ENCODE peak calls at places on chromosomes 16 and 17, in seven cellular contexts. C, S, G, X, A, I and O are unnamed samples.

GRCh38 chr17:35896011-35896587 is 15.9 kb upstream of the CCL5 start:
- DNase-seq in C (no peak), S (no peak), G (no peak), X (no peak), A (no peak), I (no peak), O (no peak)

GRCh38 chr17:74545456-74546230 is at the start of gene CD300C:
- DNase-seq in C (no peak), S (no peak), G (no peak), X (no peak), A (no peak), I (no peak), O (no peak)

GRCh38 chr17:68057531-68057952 is 22.0 kb downstream of the KPNA2 start:
- DNase-seq in C (no peak), S (no peak), G (peak), X (peak), A (no peak), I (no peak), O (no peak)

GRCh38 chr16:14302031-14302398 is 230.9 kb downstream of the MRTFB start:
- DNase-seq in C (no peak), S (peak), G (peak), X (peak), A (peak), I (no peak), O (peak)

GRCh38 chr17:8345052-8345690 is 5.5 kb downstream of the ODF4 start:
- DNase-seq in C (no peak), S (no peak), G (no peak), X (no peak), A (no peak), I (no peak), O (no peak)

GRCh38 chr17:17243163-17243562 is 6.2 kb upstream of the FLCN start:
- DNase-seq in C (no peak), S (no peak), G (no peak), X (no peak), A (no peak), I (no peak), O (no peak)

GRCh38 chr17:43434902-43435319 is 36.1 kb downstream of the ARL4D start:
- DNase-seq in C (no peak), S (no peak), G (no peak), X (no peak), A (no peak), I (no peak), O (no peak)

GRCh38 chr16:22300427-22301071 is 3.3 kb downstream of the POLR3E start:
- DNase-seq in C (no peak), S (no peak), G (peak), X (peak), A (peak), I (no peak), O (no peak)

GRCh38 chr16:3770530-3770929 is 53.2 kb upstream of the TRAP1 start:
- DNase-seq in C (no peak), S (no peak), G (no peak), X (no peak), A (no peak), I (no peak), O (no peak)

GRCh38 chr17:47792457-47792856 is 29.1 kb downstream of the OSBPL7 start:
- DNase-seq in C (no peak), S (no peak), G (no peak), X (no peak), A (no peak), I (no peak), O (no peak)

GRCh38 chr17:47792979-47793378 is 28.6 kb downstream of the OSBPL7 start:
- DNase-seq in C (no peak), S (no peak), G (no peak), X (no peak), A (no peak), I (no peak), O (no peak)

GRCh38 chr17:47785538-47786123 is 36.0 kb downstream of the OSBPL7 start:
- DNase-seq in C (no peak), S (no peak), G (peak), X (no peak), A (peak), I (no peak), O (no peak)

GRCh38 chr17:47791025-47791424 is 30.6 kb downstream of the OSBPL7 start:
- DNase-seq in C (no peak), S (no peak), G (no peak), X (no peak), A (no peak), I (no peak), O (no peak)

DNA sequence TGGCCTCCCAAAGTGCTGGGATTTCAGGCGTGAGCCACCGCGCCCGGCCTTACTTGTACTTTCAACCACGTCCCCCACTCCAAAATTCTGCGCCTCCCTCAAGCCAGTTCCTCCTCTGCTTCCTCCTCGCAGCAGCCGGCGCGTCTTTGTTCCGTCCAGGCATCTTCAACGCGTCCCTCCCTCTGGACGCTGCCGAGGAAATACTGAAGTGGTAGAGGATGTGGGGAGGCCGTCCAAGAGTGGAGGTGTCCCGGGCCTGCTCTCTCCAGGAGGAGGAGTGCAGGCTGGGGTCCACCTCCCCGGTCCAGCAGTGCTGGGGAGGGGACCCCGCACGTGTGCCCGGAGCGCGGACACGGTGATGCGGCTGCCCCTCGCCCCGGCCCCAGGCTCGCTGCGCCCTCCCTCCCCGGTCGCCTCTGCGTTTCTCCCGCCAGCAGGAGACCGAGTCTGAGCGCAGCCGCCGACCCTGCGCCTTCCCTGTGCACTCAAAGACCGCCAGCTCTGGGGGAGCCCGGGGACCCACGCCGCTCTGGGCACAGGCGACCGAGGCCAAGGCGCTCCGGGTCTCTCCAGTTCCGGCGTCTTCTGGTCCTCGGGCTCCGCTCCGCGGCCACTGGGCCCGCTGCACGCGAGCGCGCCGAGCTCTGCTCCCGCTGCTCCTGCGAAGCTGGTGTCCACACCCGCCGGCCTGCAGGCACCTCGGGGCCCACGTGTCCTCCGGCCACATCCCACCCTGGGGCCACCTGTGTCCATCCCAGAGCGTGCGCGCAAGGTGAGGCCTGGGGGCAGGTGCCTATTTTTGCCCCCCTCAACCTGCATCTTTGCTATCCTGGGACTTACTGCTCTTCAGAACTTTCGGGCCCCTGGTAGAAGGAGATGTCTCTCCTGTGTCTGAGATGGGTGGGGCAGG is 31.7 kb downstream of the OSBPL7 start:
- DNase-seq in C (peak), S (no peak), G (peak), X (peak), A (no peak), I (no peak), O (no peak)
- TF ChIP-seq TAF1 in C (peak), S (no peak), G (no peak), X (no peak), A (no peak), I (no peak), O (no peak)

GRCh38 chr16:17836868-17837602 is 366.3 kb upstream of the XYLT1 start:
- DNase-seq in C (peak), S (no peak), G (peak), X (no peak), A (peak), I (no peak), O (no peak)
- TF ChIP-seq POLR2AphosphoS5 in C (no peak), S (no peak), G (no peak), X (peak), A (no peak), I (no peak), O (no peak)

GRCh38 chr16:88912556-88912955 is 46.1 kb upstream of the PABPN1L start:
- DNase-seq in C (no peak), S (no peak), G (no peak), X (no peak), A (no peak), I (no peak), O (no peak)

GRCh38 chr16:88914750-88915368 is 48.4 kb upstream of the PABPN1L start:
- DNase-seq in C (no peak), S (no peak), G (no peak), X (no peak), A (no peak), I (no peak), O (no peak)

GRCh38 chr16:88913870-88914269 is 47.4 kb upstream of the PABPN1L start:
- DNase-seq in C (no peak), S (no peak), G (no peak), X (no peak), A (no peak), I (no peak), O (no peak)

GRCh38 chr16:88911946-88912310 is 45.5 kb upstream of the PABPN1L start:
- DNase-seq in C (no peak), S (no peak), G (no peak), X (no peak), A (no peak), I (no peak), O (no peak)

DNA sequence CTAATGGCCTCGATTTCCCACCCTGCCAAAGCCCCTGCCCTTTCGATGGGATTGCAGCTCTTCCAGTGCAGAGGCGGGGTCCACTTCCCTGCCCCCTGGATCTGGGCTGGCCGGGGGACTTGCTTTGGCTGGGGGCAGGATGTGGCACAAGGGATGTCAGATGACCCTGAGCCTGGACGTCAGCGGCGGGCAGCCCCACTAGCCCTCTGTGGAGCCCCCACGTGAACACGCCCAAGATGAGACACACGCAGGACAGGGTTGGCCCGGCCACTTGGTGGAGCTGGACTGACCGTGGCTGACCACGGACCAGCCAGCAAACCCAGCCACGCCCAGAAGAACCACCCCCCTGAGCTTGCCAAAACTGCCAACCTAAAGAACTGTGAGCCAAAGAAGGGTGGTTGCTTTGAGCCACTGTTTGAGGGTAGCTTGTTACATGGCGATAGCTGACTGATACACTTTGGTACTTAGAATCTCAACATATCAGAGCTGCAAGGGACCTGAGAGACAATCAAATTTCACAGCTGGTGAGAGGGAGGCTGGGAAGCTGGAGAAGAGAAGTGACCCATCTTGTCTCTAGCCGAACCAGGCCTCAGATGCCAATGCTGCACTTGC is 46.6 kb upstream of the PABPN1L start:
- DNase-seq in C (no peak), S (no peak), G (no peak), X (no peak), A (no peak), I (no peak), O (no peak)
- TF ChIP-seq TAF1 in C (no peak), S (no peak), G (no peak), X (no peak), A (no peak), I (no peak), O (no peak)

GRCh38 chr17:12395733-12396354 is 269.8 kb upstream of the MYOCD start:
- DNase-seq in C (no peak), S (peak), G (peak), X (peak), A (peak), I (no peak), O (no peak)

GRCh38 chr17:12403881-12404398 is 261.8 kb upstream of the MYOCD start:
- DNase-seq in C (no peak), S (no peak), G (no peak), X (no peak), A (no peak), I (no peak), O (no peak)

GRCh38 chr17:12402963-12403622 is 262.6 kb upstream of the MYOCD start:
- DNase-seq in C (no peak), S (no peak), G (no peak), X (no peak), A (no peak), I (no peak), O (no peak)

DNA sequence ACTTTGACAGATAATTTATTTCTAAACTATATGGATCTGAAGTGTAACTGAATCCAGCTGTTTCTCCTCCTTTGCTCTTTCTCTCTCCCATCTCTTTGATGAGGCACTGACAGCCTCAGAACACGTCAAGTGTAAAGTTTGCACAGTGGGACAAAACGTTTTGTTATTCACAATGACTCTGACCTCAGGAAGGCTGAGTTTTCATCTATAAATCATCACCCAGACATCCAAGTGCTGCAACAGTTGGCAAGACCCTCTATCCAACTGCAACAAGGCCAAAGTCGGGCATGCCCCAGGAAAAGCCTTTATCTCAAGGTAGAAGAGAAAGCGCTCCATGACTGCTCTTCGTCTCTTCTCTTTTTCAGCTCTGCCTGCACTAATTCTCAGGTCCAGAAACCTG is 267.1 kb upstream of the MYOCD start:
- DNase-seq in C (no peak), S (no peak), G (no peak), X (no peak), A (no peak), I (no peak), O (no peak)
- TF ChIP-seq POLR2AphosphoS5 in C (no peak), S (no peak), G (no peak), X (no peak), A (no peak), I (no peak), O (no peak)

DNA sequence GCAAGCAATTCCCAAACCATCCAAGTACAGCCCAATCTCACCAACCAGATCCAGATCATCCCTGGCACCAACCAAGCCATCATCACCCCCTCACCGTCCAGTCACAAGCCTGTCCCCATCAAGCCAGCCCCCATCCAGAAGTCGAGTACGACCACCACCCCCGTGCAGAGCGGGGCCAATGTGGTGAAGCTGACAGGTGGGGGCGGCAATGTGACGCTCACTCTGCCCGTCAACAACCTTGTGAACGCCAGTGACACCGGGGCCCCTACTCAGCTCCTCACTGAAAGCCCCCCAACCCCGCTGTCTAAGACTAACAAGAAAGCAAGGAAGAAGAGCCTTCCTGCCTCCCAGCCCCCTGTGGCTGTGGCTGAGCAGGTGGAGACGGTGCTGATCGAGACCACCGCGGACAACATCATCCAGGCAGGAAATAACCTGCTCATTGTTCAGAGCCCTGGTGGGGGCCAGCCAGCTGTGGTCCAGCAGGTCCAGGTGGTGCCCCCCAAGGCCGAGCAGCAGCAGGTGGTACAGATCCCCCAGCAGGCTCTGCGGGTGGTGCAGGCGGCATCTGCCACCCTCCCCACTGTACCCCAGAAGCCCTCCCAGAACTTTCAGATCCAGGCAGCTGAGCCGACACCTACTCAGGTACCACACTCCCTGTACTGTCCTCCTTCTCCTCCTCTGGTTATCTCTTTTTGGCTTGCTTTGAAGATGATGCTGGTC is 20.6 kb downstream of the SP2 start:
- DNase-seq in C (no peak), S (no peak), G (no peak), X (no peak), A (no peak), I (no peak), O (no peak)
- TF ChIP-seq TAF1 in C (no peak), S (no peak), G (no peak), X (no peak), A (no peak), I (no peak), O (no peak)

DNA sequence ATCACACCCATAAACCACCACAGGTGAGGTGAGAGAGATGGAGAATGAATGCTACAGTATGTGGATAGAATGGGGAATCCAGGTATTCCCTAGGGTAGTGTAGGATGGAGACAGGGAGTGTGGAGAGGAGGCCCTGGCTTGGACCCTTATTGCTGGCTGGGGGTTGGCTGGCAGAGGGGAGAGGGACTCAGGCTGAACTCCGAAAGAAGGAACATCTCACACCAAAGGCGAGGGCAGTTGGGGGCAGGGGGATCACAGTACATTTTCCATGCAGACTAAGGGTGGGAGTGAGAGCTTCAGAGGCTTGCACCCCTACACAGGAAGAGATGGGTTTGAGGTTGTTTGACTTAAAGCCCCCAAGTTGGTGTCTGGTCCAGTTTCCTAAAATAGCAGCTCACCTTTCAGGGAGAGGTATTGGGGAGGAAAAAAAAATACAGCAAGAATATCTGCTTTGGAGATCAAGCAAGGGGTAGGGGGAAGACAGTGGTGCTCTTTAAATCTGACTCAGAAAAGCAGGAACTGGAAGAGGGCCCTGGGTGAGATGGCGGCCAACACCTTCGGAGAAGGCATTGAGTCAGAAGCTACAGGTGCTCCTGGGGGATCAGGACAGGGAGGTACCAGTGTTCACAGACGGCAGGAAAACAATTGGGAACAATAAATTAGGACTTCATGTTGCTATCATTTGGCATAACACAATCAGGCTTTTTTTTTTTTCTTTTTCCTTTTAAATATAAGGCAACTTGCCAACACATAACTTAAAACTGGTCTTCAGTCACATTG is 12.4 kb downstream of the TRAF4 start:
- DNase-seq in C (no peak), S (no peak), G (no peak), X (no peak), A (no peak), I (no peak), O (no peak)
- TF ChIP-seq POLR2AphosphoS5 in C (peak), S (no peak), G (no peak), X (no peak), A (no peak), I (no peak), O (no peak)

GRCh38 chr17:70355185-70355584 is 185.9 kb downstream of the KCNJ2 start:
- DNase-seq in C (no peak), S (no peak), G (no peak), X (no peak), A (no peak), I (no peak), O (no peak)
- TF ChIP-seq TAF1 in C (no peak), S (no peak), G (no peak), X (no peak), A (no peak), I (no peak), O (no peak)

GRCh38 chr17:5864910-5865657 is 205.1 kb upstream of the WSCD1 start:
- DNase-seq in C (no peak), S (no peak), G (no peak), X (no peak), A (no peak), I (no peak), O (no peak)
- TF ChIP-seq POLR2AphosphoS5 in C (no peak), S (no peak), G (no peak), X (no peak), A (no peak), I (no peak), O (no peak)

DNA sequence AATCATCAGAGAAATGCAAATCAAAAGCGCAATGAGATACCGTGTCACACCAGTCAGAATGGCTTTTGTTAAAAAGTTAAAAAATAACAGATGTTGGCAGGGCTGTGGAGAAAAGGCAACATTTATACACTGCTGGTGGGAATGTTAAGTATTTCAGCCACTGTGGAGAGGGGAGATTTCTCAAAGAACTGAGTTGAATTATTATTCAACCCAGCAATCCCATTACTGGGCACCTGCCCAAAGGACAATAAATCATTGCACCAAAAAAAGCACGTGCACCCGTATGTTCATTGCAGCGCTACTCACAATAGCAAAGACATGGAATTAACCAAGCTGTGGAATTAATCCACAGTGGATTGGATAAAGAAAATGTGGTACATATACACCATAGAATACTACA is 204.7 kb downstream of the HS3ST4 start:
- DNase-seq in C (no peak), S (no peak), G (no peak), X (no peak), A (no peak), I (no peak), O (no peak)
- TF ChIP-seq TAF1 in C (no peak), S (no peak), G (no peak), X (no peak), A (no peak), I (no peak), O (no peak)